ENCODE peak calls at places on chromosomes 16 and 17, in ten cellular contexts. A is HCT116; G is HL-60; K is GM23248; Q is neural progenitor cell; I is activated T-helper 1 cell treated with anti-CD3 and anti-CD28 coated beads, Interleukin-12 subunit alpha, Interleukin-12 subunit beta, Interleukin-2, Interleukin-4 antibody, amounts not matched to agents 30 ng/mL and 10 ng/mL and 1 ng/mL, durations not matched to agents 14 hours and 24 hours and 36 hours; V is stimulated activated naive B cell treated with anti-CD40 and anti-IgM and Interleukin-4, amounts not matched to agents 10 μg/mL and 1 μg/mL and 100 μg/mL, for 72 hours; L is AML-193; S is PC-9; O is OCI-LY7. N is an unnamed sample.

GRCh38 chr17:7674934-7675333 is 12.4 kb downstream of the TP53 start:
- DNase-seq in L (no peak), I (no peak), Q (no peak), S (no peak), A (no peak), G (no peak), O (no peak), V (no peak), K (no peak), N (no peak)

GRCh38 chr17:62591323-62591722 is 36.1 kb upstream of the MRC2 start:
- DNase-seq in K (no peak), Q (no peak), L (no peak), V (no peak), I (no peak), G (no peak), O (no peak), S (no peak), A (no peak), N (no peak)

GRCh38 chr17:21005367-21005766 is 37.4 kb downstream of the USP22 start:
- DNase-seq in S (no peak), G (no peak), K (no peak), I (no peak), O (no peak), Q (no peak), V (no peak), L (no peak), A (no peak), N (no peak)

GRCh38 chr17:56833023-56833811 is 503 bp downstream of the C17orf67 start:
- DNase-seq in G (peak; percentile 79), V (peak; percentile 48), A (peak; percentile 51), S (peak; percentile 68), Q (peak; percentile 90), K (peak; percentile 79), O (peak; percentile 84), I (peak; percentile 61), L (peak; percentile 57), N (peak; percentile 49)

GRCh38 chr17:2905269-2905668 is 109.0 kb downstream of the RAP1GAP2 start:
- DNase-seq in G (peak; percentile 27), L (no peak), S (no peak), K (no peak), Q (no peak), A (no peak), I (no peak), V (no peak), O (no peak), N (no peak)

GRCh38 chr17:4176803-4177472 is 33.9 kb downstream of the CYB5D2 start:
- DNase-seq in G (no peak), V (no peak), Q (no peak), L (no peak), K (no peak), O (no peak), A (no peak), I (peak; percentile 11), S (no peak), N (no peak)

GRCh38 chr16:4010225-4011158 is 105.8 kb downstream of the ADCY9 start:
- DNase-seq in L (no peak), A (no peak), O (no peak), V (no peak), I (no peak), Q (no peak), G (no peak), K (no peak), S (no peak), N (peak; percentile 18)

GRCh38 chr16:80105160-80105559 is 435.6 kb upstream of the DYNLRB2 start:
- DNase-seq in A (no peak), G (no peak), O (no peak), K (peak; percentile 70), L (no peak), V (no peak), S (peak; percentile 77), I (no peak), Q (no peak), N (peak; percentile 9)

GRCh38 chr17:72553051-72553755 is 432.4 kb downstream of the SOX9 start:
- DNase-seq in V (no peak), A (no peak), K (no peak), I (no peak), Q (no peak), G (no peak), S (no peak), O (no peak), L (no peak), N (no peak)

GRCh38 chr16:47627056-47627455 is 165.9 kb downstream of the PHKB start:
- DNase-seq in Q (no peak), I (no peak), L (no peak), K (no peak), A (no peak), G (no peak), V (no peak), S (no peak), O (no peak), N (no peak)

GRCh38 chr16:75108792-75109731 is 7.5 kb downstream of the LDHD start:
- DNase-seq in V (peak; percentile 59), O (peak; percentile 68), A (peak; percentile 78), I (peak; percentile 39), G (peak; percentile 92), K (peak; percentile 94), S (peak; percentile 98), L (peak; percentile 74), Q (no peak), N (peak; percentile 95)

GRCh38 chr17:29682987-29683386 is 60.3 kb upstream of the CORO6 start:
- DNase-seq in A (no peak), L (no peak), V (no peak), G (no peak), Q (peak; percentile 72), O (no peak), K (no peak), I (no peak), S (no peak), N (no peak)

GRCh38 chr17:57440522-57441269 is 184.4 kb downstream of the MSI2 start:
- DNase-seq in O (peak; percentile 66), Q (peak; percentile 81), K (peak; percentile 78), A (peak; percentile 76), G (no peak), V (peak; percentile 85), S (peak; percentile 62), I (peak; percentile 66), L (no peak), N (peak; percentile 91)

GRCh38 chr17:65099941-65100315 is 37.2 kb upstream of the RGS9 start:
- DNase-seq in L (peak; percentile 42), G (no peak), A (peak; percentile 80), S (peak; percentile 76), Q (no peak), O (peak; percentile 55), K (peak; percentile 88), I (peak; percentile 57), V (peak; percentile 81), N (peak; percentile 93)

N was measured in fibroblast of mammary gland.